ENCODE peak calls at places on chromosomes 16 and 17, in ten cellular contexts. B is heart right ventricle, X is A549, E is endodermal cell, T is IMR-90, G is tibial nerve, Y is DND-41, Z is brain microvascular endothelial cell, R is cardiac fibroblast, S is pancreas. D is an unnamed sample.

GRCh38 chr16:77599793-77600415 is 122.4 kb upstream of the NUDT7 start:
- DNase-seq in B (peak), X (peak), E (peak), T (peak), G (no peak), Y (peak), Z (peak), R (peak), S (no peak), D (no peak)

GRCh38 chr16:88384222-88385111 is 1.7 kb downstream of the ZNF469 start:
- DNase-seq in B (no peak), X (no peak), E (no peak), T (no peak), G (no peak), Y (no peak), Z (no peak), R (no peak), S (no peak), D (no peak)

GRCh38 chr16:11586375-11586855 is 304 bp downstream of the LITAF start:
- DNase-seq in B (no peak), X (no peak), E (no peak), T (no peak), G (no peak), Y (no peak), Z (no peak), R (no peak), S (peak), D (no peak)

GRCh38 chr17:56917559-56918296 is 3.9 kb upstream of the TRIM25 start:
- DNase-seq in B (no peak), X (no peak), E (no peak), T (no peak), G (no peak), Y (no peak), Z (no peak), R (peak), S (no peak), D (no peak)

GRCh38 chr16:31480851-31481250 is 2.1 kb upstream of the SLC5A2 start:
- DNase-seq in B (peak), X (no peak), E (no peak), T (no peak), G (no peak), Y (no peak), Z (no peak), R (peak), S (no peak), D (no peak)

GRCh38 chr17:76972046-76972641 is 103.9 kb downstream of the MGAT5B start:
- DNase-seq in B (no peak), X (no peak), E (no peak), T (no peak), G (no peak), Y (no peak), Z (no peak), R (no peak), S (no peak), D (no peak)

GRCh38 chr17:44022246-44022645 is 7.5 kb upstream of the TMEM101 start:
- DNase-seq in B (no peak), X (no peak), E (no peak), T (no peak), G (no peak), Y (no peak), Z (no peak), R (no peak), S (no peak), D (no peak)

GRCh38 chr17:8522577-8522976 is 86.9 kb downstream of the NDEL1 start:
- DNase-seq in B (no peak), X (no peak), E (no peak), T (no peak), G (no peak), Y (no peak), Z (no peak), R (no peak), S (no peak), D (no peak)

GRCh38 chr17:74485012-74485743 is 18.7 kb downstream of the CD300A start:
- DNase-seq in B (no peak), X (no peak), E (peak), T (no peak), G (no peak), Y (no peak), Z (no peak), R (no peak), S (no peak), D (no peak)

GRCh38 chr17:74354123-74354522 is 7.5 kb downstream of the BTBD17 start:
- DNase-seq in B (no peak), X (peak), E (peak), T (no peak), G (no peak), Y (peak), Z (no peak), R (peak), S (peak), D (no peak)

GRCh38 chr17:65730711-65731169 is 169.3 kb upstream of the AXIN2 start:
- DNase-seq in B (no peak), X (no peak), E (no peak), T (no peak), G (no peak), Y (no peak), Z (no peak), R (no peak), S (no peak), D (no peak)

GRCh38 chr16:26396511-26397235 is 670.1 kb upstream of the C16orf82 start:
- DNase-seq in B (no peak), X (no peak), E (no peak), T (no peak), G (no peak), Y (no peak), Z (no peak), R (no peak), S (no peak), D (no peak)

GRCh38 chr17:1110844-1111598 is 68.8 kb downstream of the ABR start:
- DNase-seq in B (peak), X (peak), E (peak), T (peak), G (no peak), Y (no peak), Z (peak), R (peak), S (peak), D (peak)

GRCh38 chr17:81368623-81369022 is 26.6 kb upstream of the BAHCC1 start:
- DNase-seq in B (no peak), X (no peak), E (no peak), T (no peak), G (no peak), Y (no peak), Z (no peak), R (no peak), S (no peak), D (no peak)

GRCh38 chr17:56756536-56756935 is 77.2 kb downstream of the C17orf67 start:
- DNase-seq in B (no peak), X (peak), E (no peak), T (peak), G (no peak), Y (no peak), Z (peak), R (peak), S (no peak), D (peak)

GRCh38 chr16:27472091-27473020 is 70.4 kb downstream of the IL21R start:
- DNase-seq in B (no peak), X (no peak), E (no peak), T (no peak), G (no peak), Y (no peak), Z (no peak), R (peak), S (no peak), D (no peak)

GRCh38 chr16:2595376-2596200 is 57.8 kb downstream of the PDPK1 start:
- DNase-seq in B (no peak), X (no peak), E (peak), T (no peak), G (no peak), Y (no peak), Z (no peak), R (no peak), S (peak), D (no peak)

GRCh38 chr17:58176200-58176599 is 9.4 kb downstream of the OR4D2 start:
- DNase-seq in B (no peak), X (no peak), E (no peak), T (peak), G (no peak), Y (peak), Z (no peak), R (peak), S (no peak), D (no peak)

GRCh38 chr17:4887581-4887980 is 11.8 kb upstream of the C17orf107 start:
- DNase-seq in B (no peak), X (no peak), E (no peak), T (no peak), G (no peak), Y (no peak), Z (no peak), R (no peak), S (no peak), D (no peak)

GRCh38 chr17:76048711-76049110 is 21.6 kb upstream of the EVPL start:
- DNase-seq in B (no peak), X (no peak), E (no peak), T (peak), G (no peak), Y (no peak), Z (peak), R (peak), S (no peak), D (no peak)

GRCh38 chr16:2904922-2905240 is 6.8 kb upstream of the FLYWCH1 start:
- DNase-seq in B (no peak), X (no peak), E (no peak), T (no peak), G (no peak), Y (no peak), Z (no peak), R (no peak), S (no peak), D (no peak)

GRCh38 chr16:11283820-11284248 is 2.7 kb upstream of the PRM1 start:
- DNase-seq in B (no peak), X (no peak), E (no peak), T (peak), G (no peak), Y (no peak), Z (no peak), R (peak), S (no peak), D (no peak)

GRCh38 chr17:35944151-35944550 is 638 bp upstream of the LYZL6 start:
- DNase-seq in B (no peak), X (no peak), E (no peak), T (no peak), G (no peak), Y (no peak), Z (peak), R (no peak), S (no peak), D (no peak)

GRCh38 chr17:40318835-40319332 is 9.9 kb downstream of the RARA start:
- DNase-seq in B (peak), X (no peak), E (peak), T (no peak), G (no peak), Y (no peak), Z (no peak), R (no peak), S (peak), D (no peak)

GRCh38 chr16:69720822-69721430 is 5.4 kb downstream of the NQO1 start:
- DNase-seq in B (no peak), X (no peak), E (no peak), T (no peak), G (no peak), Y (no peak), Z (no peak), R (no peak), S (no peak), D (no peak)

GRCh38 chr17:2688351-2689342 is 22.9 kb downstream of the CLUH start:
- DNase-seq in B (peak), X (no peak), E (peak), T (no peak), G (no peak), Y (no peak), Z (no peak), R (no peak), S (peak), D (no peak)

GRCh38 chr16:56609463-56609921 is 1.1 kb downstream of the MT2A start:
- DNase-seq in B (peak), X (peak), E (peak), T (peak), G (peak), Y (peak), Z (peak), R (peak), S (no peak), D (no peak)

GRCh38 chr17:16935786-16936185 is 36.1 kb downstream of the TNFRSF13B start:
- DNase-seq in B (no peak), X (no peak), E (peak), T (no peak), G (no peak), Y (no peak), Z (no peak), R (no peak), S (no peak), D (no peak)

GRCh38 chr17:29150191-29150590 is 30.0 kb downstream of the MYO18A start:
- DNase-seq in B (no peak), X (no peak), E (no peak), T (no peak), G (no peak), Y (no peak), Z (no peak), R (no peak), S (no peak), D (no peak)

DNA sequence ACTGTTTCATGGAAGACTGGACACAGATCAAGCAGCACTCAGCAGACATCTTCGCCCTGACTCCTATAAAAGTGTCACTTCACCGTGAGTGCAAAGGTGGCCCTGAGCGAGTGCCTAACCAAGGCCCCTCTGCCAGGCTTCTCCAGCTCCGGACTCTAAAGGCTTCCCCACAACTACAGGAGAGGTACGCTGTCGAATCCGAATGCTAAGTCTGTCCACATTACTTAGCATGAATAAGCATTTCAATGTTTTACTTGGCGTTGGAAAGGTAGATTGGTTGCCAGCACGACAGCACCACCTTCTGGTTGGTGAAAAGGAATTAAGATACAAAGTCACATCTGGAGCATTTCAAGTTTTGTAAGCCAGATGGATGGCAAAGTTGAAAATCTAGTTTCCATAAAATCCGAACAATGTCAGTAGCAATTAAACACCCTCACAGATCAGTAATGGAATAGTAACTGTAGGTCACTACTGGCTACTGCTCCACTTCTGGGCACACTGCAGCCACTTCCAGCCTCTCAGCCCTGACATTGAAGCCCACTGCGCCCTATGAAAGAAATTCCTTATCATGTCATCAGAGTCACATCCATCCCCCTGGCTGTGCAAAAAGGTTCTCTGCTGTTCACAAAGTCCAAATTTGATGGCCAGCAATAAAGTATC is 100.9 kb downstream of the PARN start:
- DNase-seq in B (peak), X (peak), E (peak), T (peak), G (peak), Y (peak), Z (peak), R (peak), S (peak), D (peak)
- H3K4me3 ChIP-seq in B (peak), X (no peak), E (no peak), T (peak), G (no peak), Y (no peak), Z (no peak), R (no peak), S (peak), D (no peak)

GRCh38 chr17:45104497-45104896 is 27.8 kb downstream of the PLCD3 start:
- DNase-seq in B (no peak), X (no peak), E (no peak), T (no peak), G (no peak), Y (no peak), Z (no peak), R (no peak), S (no peak), D (no peak)

GRCh38 chr17:45106582-45106981 is 25.7 kb downstream of the PLCD3 start:
- DNase-seq in B (no peak), X (no peak), E (no peak), T (no peak), G (no peak), Y (no peak), Z (no peak), R (no peak), S (no peak), D (no peak)

GRCh38 chr17:45106101-45106500 is 26.2 kb downstream of the PLCD3 start:
- DNase-seq in B (no peak), X (no peak), E (no peak), T (no peak), G (no peak), Y (no peak), Z (no peak), R (no peak), S (no peak), D (no peak)

GRCh38 chr17:45104029-45104428 is 28.3 kb downstream of the PLCD3 start:
- DNase-seq in B (no peak), X (no peak), E (peak), T (no peak), G (no peak), Y (no peak), Z (no peak), R (no peak), S (no peak), D (no peak)

DNA sequence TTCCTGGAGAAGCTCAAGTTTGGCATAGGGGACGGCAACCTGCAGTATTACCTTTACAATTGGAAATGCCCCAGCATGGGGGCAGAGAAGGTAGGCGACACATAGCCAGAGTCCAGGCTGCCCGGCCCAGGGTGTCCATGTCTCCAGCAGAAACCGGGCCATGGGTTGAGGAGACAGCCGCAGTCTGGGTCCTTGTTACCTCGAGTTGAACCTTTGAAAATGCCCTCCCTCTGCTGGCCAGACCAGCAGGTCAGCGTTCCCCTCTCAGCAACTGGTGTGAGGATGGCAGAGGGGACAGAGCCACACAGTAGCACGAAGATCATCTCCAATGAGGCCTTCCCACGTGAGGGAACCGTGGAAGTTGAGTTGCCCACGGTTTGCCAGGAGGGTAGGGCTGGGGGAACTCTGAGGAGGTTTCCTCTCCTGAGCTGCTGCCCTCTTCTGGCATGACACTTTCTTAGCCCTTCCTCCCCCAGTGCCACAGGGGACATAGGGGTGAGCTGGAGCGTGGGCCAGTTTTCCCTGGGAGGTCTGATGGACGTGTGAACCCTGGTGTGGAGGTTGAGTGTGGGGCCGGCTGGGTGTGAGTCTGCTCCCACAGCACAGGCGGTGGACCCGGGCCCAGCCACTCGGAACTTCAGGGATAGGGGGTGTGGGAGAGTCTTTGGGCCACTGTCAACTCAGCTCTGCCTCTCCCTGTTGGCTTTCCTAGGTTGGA is 27.2 kb downstream of the PLCD3 start:
- DNase-seq in B (no peak), X (no peak), E (peak), T (no peak), G (no peak), Y (no peak), Z (no peak), R (no peak), S (no peak), D (no peak)
- TF ChIP-seq CTCF in B (no peak), X (peak), E (peak), T (no peak), G (no peak), Y (peak), Z (peak), R (no peak), S (no peak), D (no peak)

DNA sequence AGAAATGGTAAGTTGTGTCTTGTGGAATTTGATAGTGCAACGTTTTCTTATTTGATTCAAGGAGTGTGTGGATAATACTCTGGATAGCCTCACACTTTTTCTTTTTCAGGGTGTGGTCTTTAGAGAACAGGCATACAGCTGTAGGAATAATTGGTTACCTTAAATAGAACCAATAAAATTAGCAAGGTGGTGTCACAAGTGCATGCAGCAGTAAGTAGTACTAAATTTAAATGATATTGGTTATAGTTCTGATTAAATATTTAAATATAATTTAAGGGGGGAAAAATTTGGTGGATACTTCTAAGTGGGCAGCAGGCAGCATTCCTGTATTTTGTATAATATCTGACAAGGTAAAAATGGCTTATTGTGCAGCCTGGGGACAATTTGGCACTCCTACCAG is 3.7 kb downstream of the HAPSTR1 start:
- DNase-seq in B (no peak), X (no peak), E (no peak), T (no peak), G (no peak), Y (no peak), Z (no peak), R (no peak), S (no peak), D (no peak)
- H3K4me3 ChIP-seq in B (peak), X (peak), E (peak), T (no peak), G (no peak), Y (no peak), Z (peak), R (no peak), S (peak), D (peak)

DNA sequence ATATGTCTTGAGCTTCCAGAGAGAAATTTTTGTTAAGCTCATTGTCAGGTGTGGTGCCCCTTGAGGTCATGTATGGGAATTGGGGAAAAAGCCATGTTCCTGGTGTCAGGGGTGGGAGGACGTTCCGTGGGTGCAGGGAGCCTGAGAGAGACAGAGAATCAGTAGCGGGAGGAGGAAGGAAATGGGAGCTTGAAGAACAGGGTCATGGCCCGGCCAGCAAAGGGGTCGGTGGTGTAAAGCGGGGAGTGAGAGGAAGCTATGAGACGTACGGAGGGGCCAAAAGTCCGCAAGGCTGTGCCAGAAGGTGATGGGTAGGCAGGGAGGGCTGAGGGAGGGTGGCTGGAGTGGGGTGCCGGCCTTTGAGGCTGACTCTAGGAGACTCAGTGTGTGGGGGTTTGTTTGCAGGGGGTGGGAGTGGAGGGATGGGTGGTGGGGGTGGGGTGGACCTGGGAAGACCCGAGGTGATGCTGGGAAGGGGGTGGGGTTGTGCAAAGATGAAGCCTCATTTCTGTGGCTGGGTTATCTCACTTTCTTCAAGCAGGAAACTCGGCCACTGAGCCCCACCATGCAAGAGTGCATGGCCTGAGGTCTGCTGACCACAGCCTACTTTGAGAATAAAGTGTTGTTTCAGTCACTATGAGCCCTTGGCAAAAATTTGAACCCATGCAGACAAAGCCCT is 63.6 kb downstream of the PLCG2 start:
- DNase-seq in B (no peak), X (no peak), E (no peak), T (no peak), G (no peak), Y (no peak), Z (no peak), R (no peak), S (no peak), D (no peak)
- TF ChIP-seq CTCF in B (no peak), X (no peak), E (peak), T (no peak), G (no peak), Y (peak), Z (no peak), R (no peak), S (no peak), D (no peak)

GRCh38 chr17:31843382-31843780 is 15.7 kb downstream of the COPRS start:
- DNase-seq in B (no peak), X (no peak), E (no peak), T (peak), G (no peak), Y (no peak), Z (peak), R (peak), S (no peak), D (no peak)

GRCh38 chr17:31841850-31842415 is 17.1 kb downstream of the COPRS start:
- DNase-seq in B (no peak), X (no peak), E (no peak), T (no peak), G (no peak), Y (no peak), Z (no peak), R (no peak), S (no peak), D (no peak)

GRCh38 chr17:31838641-31839225 is 20.3 kb downstream of the COPRS start:
- DNase-seq in B (no peak), X (no peak), E (no peak), T (peak), G (no peak), Y (no peak), Z (no peak), R (peak), S (no peak), D (no peak)

GRCh38 chr17:31842416-31843381 is 16.3 kb downstream of the COPRS start:
- DNase-seq in B (peak), X (peak), E (peak), T (peak), G (peak), Y (peak), Z (peak), R (peak), S (peak), D (no peak)
- H3K4me3 ChIP-seq in B (peak), X (no peak), E (no peak), T (no peak), G (no peak), Y (no peak), Z (peak), R (no peak), S (peak), D (no peak)